ENCODE peak calls at places on chromosomes 1 and 21, in six cellular contexts. X, K, M, B, Z and H are unnamed samples.

GRCh38 chr1:4768553-4768952 is 114.1 kb downstream of the AJAP1 start:
- DNase-seq in X (no peak), K (no peak), M (no peak), B (no peak), Z (no peak), H (no peak)

GRCh38 chr1:63454269-63454668 is 68.8 kb downstream of the ITGB3BP start:
- DNase-seq in X (peak), K (no peak), M (no peak), B (peak), Z (no peak), H (no peak)

GRCh38 chr1:232594018-232594502 is 35.9 kb downstream of the SIPA1L2 start:
- DNase-seq in X (peak), K (no peak), M (no peak), B (peak), Z (peak), H (no peak)

GRCh38 chr1:155776414-155776813 is 80.6 kb downstream of the GON4L start:
- DNase-seq in X (no peak), K (no peak), M (no peak), B (no peak), Z (peak), H (no peak)

GRCh38 chr1:31238612-31238985 is 1.1 kb downstream of the NKAIN1 start:
- DNase-seq in X (no peak), K (no peak), M (no peak), B (no peak), Z (no peak), H (no peak)

GRCh38 chr1:218887141-218887925 is 286.3 kb upstream of the LYPLAL1 start:
- DNase-seq in X (no peak), K (no peak), M (no peak), B (no peak), Z (no peak), H (no peak)

GRCh38 chr1:6969106-6969505 is 183.9 kb downstream of the CAMTA1 start:
- DNase-seq in X (peak), K (no peak), M (no peak), B (no peak), Z (no peak), H (no peak)

GRCh38 chr1:203992440-203992839 is 80.5 kb upstream of the SOX13 start:
- DNase-seq in X (peak), K (no peak), M (no peak), B (no peak), Z (no peak), H (no peak)

GRCh38 chr1:27972141-27972540 is 12.4 kb downstream of the XKR8 start:
- DNase-seq in X (no peak), K (no peak), M (no peak), B (no peak), Z (no peak), H (no peak)

GRCh38 chr1:172821609-172822274 is 162.8 kb downstream of the FASLG start:
- DNase-seq in X (peak), K (no peak), M (no peak), B (peak), Z (no peak), H (no peak)

GRCh38 chr1:7300893-7301292 is 470.2 kb upstream of the VAMP3 start:
- DNase-seq in X (peak), K (no peak), M (no peak), B (peak), Z (peak), H (no peak)

GRCh38 chr1:218344814-218345672 is at the start of gene TGFB2:
- DNase-seq in X (peak), K (no peak), M (no peak), B (peak), Z (peak), H (peak)

GRCh38 chr21:21921410-21922232 is 923.4 kb downstream of the NCAM2 start:
- DNase-seq in X (peak), K (no peak), M (no peak), B (peak), Z (peak), H (no peak)

GRCh38 chr1:215793210-215793609 is 226.1 kb downstream of the KCTD3 start:
- DNase-seq in X (peak), K (no peak), M (no peak), B (peak), Z (no peak), H (no peak)

GRCh38 chr1:29581256-29581655 is 344.9 kb downstream of the PTPRU start:
- DNase-seq in X (no peak), K (no peak), M (no peak), B (no peak), Z (no peak), H (no peak)

GRCh38 chr21:35217504-35218060 is 168.5 kb upstream of the RUNX1 start:
- DNase-seq in X (peak), K (no peak), M (no peak), B (peak), Z (peak), H (peak)

GRCh38 chr1:2188336-2188735 is 6.2 kb downstream of the FAAP20 start:
- DNase-seq in X (no peak), K (no peak), M (no peak), B (no peak), Z (no peak), H (no peak)

GRCh38 chr1:241271427-241271826 is 85.6 kb downstream of the RGS7 start:
- DNase-seq in X (no peak), K (no peak), M (no peak), B (no peak), Z (no peak), H (no peak)

GRCh38 chr21:31716106-31716505 is 15.8 kb downstream of the SCAF4 start:
- DNase-seq in X (no peak), K (no peak), M (no peak), B (no peak), Z (no peak), H (no peak)

GRCh38 chr1:65062339-65062738 is 85.7 kb upstream of the AK4 start:
- DNase-seq in X (no peak), K (no peak), M (no peak), B (no peak), Z (no peak), H (no peak)

GRCh38 chr1:204325944-204326343 is 33.8 kb downstream of the PLEKHA6 start:
- DNase-seq in X (no peak), K (no peak), M (no peak), B (no peak), Z (no peak), H (no peak)

DNA sequence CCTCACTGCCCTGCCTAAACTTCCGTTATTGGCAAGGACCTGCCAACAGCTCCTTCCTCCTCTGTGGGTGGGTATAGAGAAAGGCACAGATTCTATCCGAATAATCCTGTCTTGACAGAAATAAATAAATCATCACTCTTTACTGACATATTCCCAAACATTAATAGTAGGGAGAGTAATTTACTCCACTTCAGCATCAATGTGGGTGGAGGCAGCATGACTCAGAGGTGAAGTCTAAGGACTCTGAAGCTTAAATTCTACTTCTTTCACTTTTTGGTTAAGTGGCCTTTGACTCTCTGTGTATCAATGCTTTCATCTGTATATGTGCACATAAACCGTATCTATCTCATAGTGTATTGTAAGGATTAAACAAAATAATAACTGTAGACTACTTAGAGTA is 2.9 kb downstream of the CD84 start:
- DNase-seq in X (no peak), K (no peak), M (no peak), B (no peak), Z (no peak), H (no peak)
- H4K91ac ChIP-seq in X (no peak), K (no peak), M (no peak), B (no peak), Z (no peak), H (no peak)

GRCh38 chr1:167746988-167747655 is 25.3 kb downstream of the MPZL1 start:
- DNase-seq in X (no peak), K (no peak), M (no peak), B (no peak), Z (no peak), H (no peak)
- H4K91ac ChIP-seq in X (no peak), K (no peak), M (no peak), B (no peak), Z (no peak), H (no peak)

DNA sequence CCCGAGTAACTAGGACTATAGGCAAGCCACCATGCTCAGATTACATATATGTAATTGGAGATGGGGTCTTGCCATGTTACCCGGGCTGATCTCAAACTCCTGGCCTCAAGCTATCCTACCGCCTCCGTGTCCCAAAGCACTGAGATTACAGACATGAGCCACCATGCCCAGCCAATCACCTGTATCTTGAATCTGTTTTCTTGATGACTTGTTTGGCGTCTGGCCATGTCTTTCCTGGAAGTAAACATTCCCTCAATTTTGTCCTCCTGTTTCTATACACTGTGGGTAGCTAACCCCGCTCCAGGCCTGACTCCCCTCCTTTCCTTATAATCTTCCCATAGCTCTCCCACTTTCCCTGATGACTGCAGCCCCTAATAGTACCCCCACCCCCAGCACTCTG is 161.7 kb downstream of the ADSS2 start:
- DNase-seq in X (no peak), K (no peak), M (no peak), B (no peak), Z (no peak), H (no peak)
- H4K91ac ChIP-seq in X (no peak), K (no peak), M (no peak), B (no peak), Z (no peak), H (no peak)

DNA sequence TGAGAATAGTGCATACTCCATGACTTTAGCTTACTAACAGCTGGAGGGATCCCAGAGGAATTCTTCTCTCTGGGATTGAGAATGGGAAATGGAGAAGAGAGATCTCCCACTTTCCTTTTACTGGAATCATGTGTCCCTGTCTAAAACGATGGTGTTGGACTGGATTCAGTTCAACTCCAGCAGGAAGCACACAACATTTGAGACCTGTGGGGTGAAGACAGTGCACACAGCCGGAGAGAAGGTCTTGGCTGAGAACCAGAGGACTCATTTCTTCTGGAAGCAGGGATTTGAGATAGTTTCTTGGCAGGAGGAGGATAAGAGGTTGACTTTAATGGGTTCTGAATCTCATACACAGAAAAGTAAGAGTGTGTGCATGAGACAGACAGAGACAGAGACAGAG is 58.6 kb downstream of the TRABD2B start:
- DNase-seq in X (no peak), K (no peak), M (no peak), B (no peak), Z (no peak), H (no peak)
- H4K91ac ChIP-seq in X (no peak), K (no peak), M (no peak), B (no peak), Z (no peak), H (no peak)

DNA sequence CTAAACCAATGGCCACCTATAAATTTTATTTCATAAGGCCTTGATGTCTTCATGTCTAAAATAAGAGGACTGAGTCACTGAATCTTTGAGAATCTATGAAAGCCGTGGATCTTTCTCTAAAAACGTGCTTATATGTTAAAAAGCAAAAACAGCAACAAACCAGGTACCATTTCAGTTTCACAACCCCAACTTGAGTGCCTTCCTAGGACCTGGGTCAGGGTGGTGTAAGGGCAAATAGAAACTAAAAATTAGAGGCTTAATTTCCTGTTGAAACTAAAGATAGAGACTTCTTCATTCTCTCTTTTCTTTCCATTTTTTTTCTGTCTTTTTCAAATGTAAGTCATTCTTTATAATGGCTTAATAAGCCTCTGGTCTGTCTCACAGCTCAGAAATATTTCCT is 27.2 kb upstream of the PGBD5 start:
- DNase-seq in X (no peak), K (no peak), M (no peak), B (no peak), Z (no peak), H (no peak)
- H4K91ac ChIP-seq in X (no peak), K (no peak), M (no peak), B (no peak), Z (no peak), H (no peak)

GRCh38 chr1:184482113-184482512 is 95.3 kb downstream of the C1orf21 start:
- DNase-seq in X (peak), K (no peak), M (no peak), B (peak), Z (no peak), H (no peak)
- H4K91ac ChIP-seq in X (no peak), K (no peak), M (no peak), B (no peak), Z (peak), H (no peak)

GRCh38 chr1:51281807-51282206 is 45.7 kb downstream of the RNF11 start:
- DNase-seq in X (no peak), K (no peak), M (no peak), B (no peak), Z (no peak), H (no peak)
- H4K91ac ChIP-seq in X (no peak), K (no peak), M (no peak), B (no peak), Z (no peak), H (no peak)